ENCODE peak calls at places on chromosomes 4 and X, in six cellular contexts. One of them, this sample, is unnamed.

GRCh38 chr4:31051565-31051964 is 331.4 kb downstream of the PCDH7 start:
- DNase-seq in mesenchymal stem cell: no peak
- DNase-seq in H9: no peak
- DNase-seq in IMR-90: peak
- DNase-seq in neuronal stem cell: no peak
- DNase-seq in H1: no peak
- DNase-seq in this sample: no peak

GRCh38 chr4:137934921-137935320 is 307.2 kb downstream of the SLC7A11 start:
- DNase-seq in mesenchymal stem cell: no peak
- DNase-seq in H9: no peak
- DNase-seq in IMR-90: no peak
- DNase-seq in neuronal stem cell: no peak
- DNase-seq in H1: no peak
- DNase-seq in this sample: no peak

GRCh38 chr4:125801373-125801772 is 486.6 kb downstream of the FAT4 start:
- DNase-seq in mesenchymal stem cell: no peak
- DNase-seq in H9: no peak
- DNase-seq in IMR-90: peak
- DNase-seq in neuronal stem cell: no peak
- DNase-seq in H1: no peak
- DNase-seq in this sample: no peak

GRCh38 chrX:132488092-132488749 is 617 bp downstream of the MBNL3 start:
- DNase-seq in mesenchymal stem cell: peak
- DNase-seq in H9: no peak
- DNase-seq in IMR-90: peak
- DNase-seq in neuronal stem cell: no peak
- DNase-seq in H1: no peak
- DNase-seq in this sample: peak

GRCh38 chrX:141176586-141177451 is at the start of gene LDOC1:
- DNase-seq in mesenchymal stem cell: peak
- DNase-seq in H9: peak
- DNase-seq in IMR-90: peak
- DNase-seq in neuronal stem cell: peak
- DNase-seq in H1: peak
- DNase-seq in this sample: no peak

GRCh38 chr4:53507671-53508286 is 83.5 kb downstream of the LNX1 start:
- DNase-seq in mesenchymal stem cell: no peak
- DNase-seq in H9: no peak
- DNase-seq in IMR-90: peak
- DNase-seq in neuronal stem cell: no peak
- DNase-seq in H1: no peak
- DNase-seq in this sample: no peak

GRCh38 chrX:19627533-19627932 is 112.2 kb upstream of the MAP3K15 start:
- DNase-seq in mesenchymal stem cell: peak
- DNase-seq in H9: no peak
- DNase-seq in IMR-90: peak
- DNase-seq in neuronal stem cell: no peak
- DNase-seq in H1: no peak
- DNase-seq in this sample: peak

GRCh38 chrX:11764602-11765067 is 6.6 kb downstream of the MSL3 start:
- DNase-seq in mesenchymal stem cell: no peak
- DNase-seq in H9: no peak
- DNase-seq in IMR-90: no peak
- DNase-seq in neuronal stem cell: no peak
- DNase-seq in H1: no peak
- DNase-seq in this sample: no peak

GRCh38 chrX:65300104-65300809 is 234.3 kb downstream of the LAS1L start:
- DNase-seq in mesenchymal stem cell: no peak
- DNase-seq in H9: peak
- DNase-seq in IMR-90: no peak
- DNase-seq in neuronal stem cell: no peak
- DNase-seq in H1: peak
- DNase-seq in this sample: peak

GRCh38 chrX:84320606-84321005 is 132.6 kb upstream of the RPS6KA6 start:
- DNase-seq in mesenchymal stem cell: no peak
- DNase-seq in H9: no peak
- DNase-seq in IMR-90: peak
- DNase-seq in neuronal stem cell: no peak
- DNase-seq in H1: no peak
- DNase-seq in this sample: no peak

GRCh38 chr4:71389149-71389840 is 50.5 kb downstream of the SLC4A4 start:
- DNase-seq in mesenchymal stem cell: no peak
- DNase-seq in H9: no peak
- DNase-seq in IMR-90: peak
- DNase-seq in neuronal stem cell: no peak
- DNase-seq in H1: no peak
- DNase-seq in this sample: no peak

GRCh38 chr4:128725405-128725804 is 84.1 kb upstream of the JADE1 start:
- DNase-seq in mesenchymal stem cell: no peak
- DNase-seq in H9: no peak
- DNase-seq in IMR-90: no peak
- DNase-seq in neuronal stem cell: no peak
- DNase-seq in H1: no peak
- DNase-seq in this sample: peak

GRCh38 chrX:73768120-73768519 is 205.1 kb downstream of the CHIC1 start:
- DNase-seq in mesenchymal stem cell: no peak
- DNase-seq in H9: no peak
- DNase-seq in IMR-90: no peak
- DNase-seq in neuronal stem cell: no peak
- DNase-seq in H1: no peak
- DNase-seq in this sample: no peak

GRCh38 chr4:152310223-152310622 is 225.7 kb downstream of the FBXW7 start:
- DNase-seq in mesenchymal stem cell: peak
- DNase-seq in H9: peak
- DNase-seq in IMR-90: peak
- DNase-seq in neuronal stem cell: no peak
- DNase-seq in H1: no peak
- DNase-seq in this sample: peak

GRCh38 chrX:146264763-146265375 is 447.2 kb downstream of the SLITRK2 start:
- DNase-seq in mesenchymal stem cell: no peak
- DNase-seq in H9: no peak
- DNase-seq in IMR-90: no peak
- DNase-seq in neuronal stem cell: no peak
- DNase-seq in H1: no peak
- DNase-seq in this sample: no peak

GRCh38 chrX:132393992-132394391 is 94.8 kb downstream of the MBNL3 start:
- DNase-seq in mesenchymal stem cell: no peak
- DNase-seq in H9: no peak
- DNase-seq in IMR-90: no peak
- DNase-seq in neuronal stem cell: no peak
- DNase-seq in H1: no peak
- DNase-seq in this sample: peak

GRCh38 chr4:117420966-117421365 is 335.6 kb upstream of the TRAM1L1 start:
- DNase-seq in mesenchymal stem cell: peak
- DNase-seq in H9: no peak
- DNase-seq in IMR-90: no peak
- DNase-seq in neuronal stem cell: no peak
- DNase-seq in H1: no peak
- DNase-seq in this sample: peak

GRCh38 chr4:123573866-123574508 is 177.4 kb downstream of the SPRY1 start:
- DNase-seq in mesenchymal stem cell: no peak
- DNase-seq in H9: no peak
- DNase-seq in IMR-90: no peak
- DNase-seq in neuronal stem cell: no peak
- DNase-seq in H1: no peak
- DNase-seq in this sample: no peak

GRCh38 chr4:14566518-14566917 is 435.8 kb upstream of the CPEB2 start:
- DNase-seq in mesenchymal stem cell: no peak
- DNase-seq in H9: no peak
- DNase-seq in IMR-90: peak
- DNase-seq in neuronal stem cell: no peak
- DNase-seq in H1: no peak
- DNase-seq in this sample: no peak

GRCh38 chr4:4355302-4355701 is 31.6 kb upstream of the NSG1 start:
- DNase-seq in mesenchymal stem cell: no peak
- DNase-seq in H9: no peak
- DNase-seq in IMR-90: no peak
- DNase-seq in neuronal stem cell: no peak
- DNase-seq in H1: no peak
- DNase-seq in this sample: no peak

GRCh38 chr4:154741877-154742851 is 1.6 kb upstream of the LRAT start:
- DNase-seq in mesenchymal stem cell: no peak
- DNase-seq in H9: peak
- DNase-seq in IMR-90: no peak
- DNase-seq in neuronal stem cell: peak
- DNase-seq in H1: peak
- DNase-seq in this sample: no peak

GRCh38 chr4:74751247-74751646 is 43.1 kb downstream of the BTC start:
- DNase-seq in mesenchymal stem cell: no peak
- DNase-seq in H9: no peak
- DNase-seq in IMR-90: no peak
- DNase-seq in neuronal stem cell: no peak
- DNase-seq in H1: no peak
- DNase-seq in this sample: no peak

DNA sequence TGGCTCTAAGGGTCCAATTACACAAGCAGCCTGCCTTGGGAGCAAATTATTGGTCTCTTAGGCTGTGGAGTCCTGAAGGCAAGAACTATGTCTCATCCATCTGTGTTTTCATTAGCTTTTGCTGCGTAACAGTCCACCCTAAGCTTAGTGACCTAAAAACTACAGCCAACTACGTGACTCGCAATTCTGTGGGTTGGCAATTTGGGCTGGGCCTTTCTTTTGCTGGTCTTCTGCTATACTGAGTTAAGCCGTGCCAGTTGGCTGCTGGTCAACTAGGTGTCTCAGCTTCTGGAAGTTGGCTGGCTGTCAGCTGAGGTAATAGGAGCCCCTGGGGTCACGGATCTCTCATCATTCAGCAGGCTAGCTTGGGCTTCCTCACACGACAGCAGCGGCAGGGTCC is 205.6 kb upstream of the S100G start:
- DNase-seq in mesenchymal stem cell: no peak
- DNase-seq in H9: no peak
- DNase-seq in IMR-90: peak
- DNase-seq in neuronal stem cell: no peak
- DNase-seq in H1: no peak
- DNase-seq in this sample: no peak
- H3K4ac ChIP-seq in mesenchymal stem cell: no peak
- H3K4ac ChIP-seq in H9: no peak
- H3K4ac ChIP-seq in IMR-90: no peak
- H3K4ac ChIP-seq in neuronal stem cell: no peak
- H3K4ac ChIP-seq in H1: no peak
- H3K4ac ChIP-seq in this sample: no peak

DNA sequence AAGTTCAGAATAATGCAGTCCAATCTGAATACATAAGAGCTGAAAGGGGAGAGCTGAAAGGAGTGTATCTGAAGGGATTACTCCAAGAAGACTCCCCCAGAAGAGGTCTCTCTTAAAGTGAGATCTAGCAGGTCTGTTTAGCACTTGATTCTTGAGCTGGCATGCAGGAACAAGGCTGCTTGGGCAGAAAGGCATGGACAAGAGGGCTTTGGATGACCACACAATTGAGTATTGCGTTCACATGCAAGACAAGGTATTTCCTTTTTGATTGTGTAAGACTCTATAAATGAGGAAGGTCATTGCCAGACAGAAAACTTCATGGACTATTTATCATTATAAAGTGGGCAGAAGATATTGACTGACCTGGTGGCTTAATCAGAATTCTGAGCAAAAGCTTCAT is 145.5 kb upstream of the AFF2 start:
- DNase-seq in mesenchymal stem cell: no peak
- DNase-seq in H9: no peak
- DNase-seq in IMR-90: no peak
- DNase-seq in neuronal stem cell: no peak
- DNase-seq in H1: no peak
- DNase-seq in this sample: no peak
- H2AFZ ChIP-seq in mesenchymal stem cell: no peak
- H2AFZ ChIP-seq in H9: no peak
- H2AFZ ChIP-seq in IMR-90: no peak
- H2AFZ ChIP-seq in neuronal stem cell: no peak
- H2AFZ ChIP-seq in H1: no peak
- H2AFZ ChIP-seq in this sample: no peak

DNA sequence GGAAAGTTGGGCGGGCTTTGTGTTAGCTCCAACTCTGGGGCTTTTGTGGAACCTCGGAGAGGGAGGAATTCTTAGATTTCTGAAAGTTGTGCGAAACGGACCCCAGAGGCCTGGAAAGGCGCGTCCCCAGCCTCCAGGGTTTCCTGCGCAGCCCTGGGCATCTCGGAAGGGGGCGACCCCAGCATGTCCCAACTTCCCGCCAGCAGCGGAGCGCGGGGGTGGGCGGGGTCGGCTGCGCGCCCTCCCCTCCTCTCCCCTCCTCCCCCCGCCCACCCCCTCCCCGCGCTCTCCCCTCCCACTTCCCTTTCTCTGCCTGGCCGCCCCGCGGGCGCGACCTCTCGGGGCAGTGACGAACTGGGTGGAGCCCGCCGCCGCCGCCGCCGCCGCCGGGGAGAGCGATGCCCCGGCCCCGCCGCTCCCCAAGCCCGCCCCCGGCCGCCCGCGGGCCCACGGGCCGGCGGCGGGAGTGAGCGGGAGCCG is 16.8 kb downstream of the PTTG2 start:
- DNase-seq in mesenchymal stem cell: peak
- DNase-seq in H9: peak
- DNase-seq in IMR-90: peak
- DNase-seq in neuronal stem cell: peak
- DNase-seq in H1: peak
- DNase-seq in this sample: peak
- H3K4ac ChIP-seq in mesenchymal stem cell: no peak
- H3K4ac ChIP-seq in H9: no peak
- H3K4ac ChIP-seq in IMR-90: no peak
- H3K4ac ChIP-seq in neuronal stem cell: no peak
- H3K4ac ChIP-seq in H1: no peak
- H3K4ac ChIP-seq in this sample: no peak

GRCh38 chr4:174907508-174907907 is 10.7 kb upstream of the ADAM29 start:
- DNase-seq in mesenchymal stem cell: no peak
- DNase-seq in H9: no peak
- DNase-seq in IMR-90: no peak
- DNase-seq in neuronal stem cell: no peak
- DNase-seq in H1: no peak
- DNase-seq in this sample: no peak

GRCh38 chr4:174910271-174910670 is 7.9 kb upstream of the ADAM29 start:
- DNase-seq in mesenchymal stem cell: no peak
- DNase-seq in H9: no peak
- DNase-seq in IMR-90: no peak
- DNase-seq in neuronal stem cell: no peak
- DNase-seq in H1: no peak
- DNase-seq in this sample: no peak

GRCh38 chr4:174918058-174918457 is at the start of gene ADAM29:
- DNase-seq in mesenchymal stem cell: no peak
- DNase-seq in H9: no peak
- DNase-seq in IMR-90: no peak
- DNase-seq in neuronal stem cell: no peak
- DNase-seq in H1: no peak
- DNase-seq in this sample: no peak

DNA sequence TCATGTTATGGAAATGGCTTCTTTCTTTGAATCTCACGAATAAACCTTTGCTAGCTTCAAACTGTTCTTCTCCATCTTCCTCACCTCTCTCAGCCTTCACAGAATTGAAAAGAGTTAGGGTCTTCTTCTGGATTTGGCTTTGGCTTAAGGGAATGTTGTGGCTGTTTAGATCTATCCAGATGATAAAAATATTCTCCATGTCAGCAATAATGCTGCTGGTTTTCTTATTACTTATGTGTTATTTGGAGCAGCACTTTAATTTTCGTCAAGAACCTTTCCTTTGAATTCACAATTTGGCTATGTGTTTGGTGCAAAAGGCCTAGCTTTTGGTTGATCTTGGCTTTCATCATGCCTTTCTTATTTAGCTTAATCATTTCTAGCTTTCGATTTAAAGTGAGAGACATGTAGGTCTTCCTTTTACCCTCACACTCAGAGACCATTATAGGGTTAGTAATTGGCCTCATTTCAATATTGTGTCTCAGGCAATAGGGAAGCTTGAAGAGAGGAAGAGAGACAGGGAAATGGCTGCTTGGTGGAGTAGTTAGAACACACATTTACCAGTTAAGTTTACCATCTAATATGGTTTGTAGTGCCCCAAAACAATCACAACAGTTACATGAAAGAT is 5.1 kb upstream of the ADAM29 start:
- DNase-seq in mesenchymal stem cell: no peak
- DNase-seq in H9: no peak
- DNase-seq in IMR-90: no peak
- DNase-seq in neuronal stem cell: no peak
- DNase-seq in H1: no peak
- DNase-seq in this sample: no peak
- H2AFZ ChIP-seq in mesenchymal stem cell: no peak
- H2AFZ ChIP-seq in H9: no peak
- H2AFZ ChIP-seq in IMR-90: no peak
- H2AFZ ChIP-seq in neuronal stem cell: no peak
- H2AFZ ChIP-seq in H1: no peak
- H2AFZ ChIP-seq in this sample: no peak

This sample was measured in trophoblast cell.